ENCODE peak calls at places on chromosomes 12 and 14, in four cellular contexts. J, C, W and T are unnamed samples.
A peak's percentile ranks its signal among the peaks of the same experiment; 100 is the strongest.

GRCh38 chr14:39628087-39628486 is 195.9 kb upstream of the FBXO33 start:
- DNase-seq in J (no peak), C (no peak), W (peak; percentile 3), T (no peak)

GRCh38 chr14:32400480-32400879 is 71.4 kb downstream of the AKAP6 start:
- DNase-seq in J (no peak), C (no peak), W (no peak), T (no peak)

GRCh38 chr12:43861847-43862150 is 25.9 kb downstream of the TMEM117 start:
- DNase-seq in J (no peak), C (no peak), W (no peak), T (no peak)

GRCh38 chr12:23949212-23950010 is at the start of gene SOX5:
- DNase-seq in J (no peak), C (no peak), W (no peak), T (no peak)

GRCh38 chr12:111122458-111122878 is 202.1 kb upstream of the MYL2 start:
- DNase-seq in J (no peak), C (no peak), W (no peak), T (no peak)

GRCh38 chr12:114875323-114875722 is 191.3 kb upstream of the TBX3 start:
- DNase-seq in J (no peak), C (no peak), W (no peak), T (no peak)

GRCh38 chr14:64387232-64387737 is 868 bp upstream of the MTHFD1 start:
- DNase-seq in J (no peak), C (no peak), W (no peak), T (no peak)

GRCh38 chr14:29654910-29655590 is 272.6 kb downstream of the PRKD1 start:
- DNase-seq in J (no peak), C (no peak), W (no peak), T (no peak)

GRCh38 chr12:76024942-76025600 is 6.5 kb downstream of the PHLDA1 start:
- DNase-seq in J (no peak), C (no peak), W (no peak), T (no peak)

GRCh38 chr12:96091833-96092232 is 56.4 kb upstream of the LTA4H start:
- DNase-seq in J (no peak), C (no peak), W (no peak), T (no peak)

GRCh38 chr12:69886101-69886500 is 61.1 kb downstream of the MYRFL start:
- DNase-seq in J (no peak), C (no peak), W (no peak), T (no peak)

GRCh38 chr12:11695321-11695720 is 45.8 kb downstream of the ETV6 start:
- DNase-seq in J (no peak), C (no peak), W (no peak), T (no peak)

GRCh38 chr14:74648643-74649042 is 36.6 kb upstream of the LTBP2 start:
- DNase-seq in J (no peak), C (no peak), W (no peak), T (no peak)

GRCh38 chr12:6229224-6229748 is 29.1 kb downstream of the CD9 start:
- DNase-seq in J (no peak), C (no peak), W (no peak), T (no peak)

GRCh38 chr14:106286697-106287290 is 760.4 kb downstream of the TMEM121 start:
- DNase-seq in J (no peak), C (no peak), W (no peak), T (no peak)

GRCh38 chr14:100786820-100787219 is 39.1 kb upstream of the MEG3 start:
- DNase-seq in J (no peak), C (no peak), W (no peak), T (no peak)

GRCh38 chr14:65334765-65335411 is 77.6 kb upstream of the FUT8 start:
- DNase-seq in J (no peak), C (no peak), W (no peak), T (peak; percentile 43)

GRCh38 chr14:83975435-83976222 is 1554.3 kb upstream of the FLRT2 start:
- DNase-seq in J (no peak), C (no peak), W (no peak), T (no peak)

GRCh38 chr12:127515941-127516340 is 751.0 kb upstream of the TMEM132C start:
- DNase-seq in J (no peak), C (no peak), W (no peak), T (no peak)

GRCh38 chr12:46908236-46908935 is 82.6 kb upstream of the SLC38A4 start:
- DNase-seq in J (no peak), C (no peak), W (no peak), T (no peak)

GRCh38 chr12:46671102-46671501 is 154.7 kb downstream of the SLC38A4 start:
- DNase-seq in J (no peak), C (no peak), W (no peak), T (no peak)

GRCh38 chr12:116278259-116278595 is 734 bp upstream of the MED13L start:
- DNase-seq in J (no peak), C (no peak), W (no peak), T (no peak)

GRCh38 chr12:32478858-32479257 is 79.5 kb downstream of the FGD4 start:
- DNase-seq in J (no peak), C (no peak), W (no peak), T (no peak)

GRCh38 chr12:48105321-48105866 is 485 bp downstream of the SENP1 start:
- DNase-seq in J (peak; percentile 49), C (peak; percentile 59), W (peak; percentile 63), T (no peak)

GRCh38 chr12:54384591-54385041 is at the start of gene ZNF385A:
- DNase-seq in J (no peak), C (no peak), W (no peak), T (no peak)

GRCh38 chr14:29548948-29549370 is 378.7 kb downstream of the PRKD1 start:
- DNase-seq in J (no peak), C (no peak), W (no peak), T (peak; percentile 33)

GRCh38 chr14:28758253-28758915 is 8.2 kb upstream of the FOXG1 start:
- DNase-seq in J (no peak), C (no peak), W (no peak), T (no peak)

GRCh38 chr12:69701821-69702220 is 2.7 kb upstream of the BEST3 start:
- DNase-seq in J (no peak), C (no peak), W (no peak), T (no peak)

GRCh38 chr14:32073537-32074189 is 3.4 kb upstream of the ARHGAP5 start:
- DNase-seq in J (peak; percentile 1), C (peak; percentile 70), W (peak; percentile 81), T (no peak)

GRCh38 chr14:68807148-68807600 is 14.3 kb upstream of the ZFP36L1 start:
- DNase-seq in J (no peak), C (no peak), W (no peak), T (no peak)

GRCh38 chr12:67422081-67422480 is 152.9 kb downstream of the CAND1 start:
- DNase-seq in J (no peak), C (no peak), W (no peak), T (no peak)

GRCh38 chr12:67419810-67420209 is 150.7 kb downstream of the CAND1 start:
- DNase-seq in J (no peak), C (no peak), W (no peak), T (peak; percentile 47)

GRCh38 chr12:67424784-67425183 is 155.6 kb downstream of the CAND1 start:
- DNase-seq in J (no peak), C (no peak), W (no peak), T (no peak)

GRCh38 chr12:67425394-67425793 is 156.2 kb downstream of the CAND1 start:
- DNase-seq in J (no peak), C (no peak), W (no peak), T (no peak)

GRCh38 chr12:67420506-67420905 is 151.3 kb downstream of the CAND1 start:
- DNase-seq in J (no peak), C (no peak), W (no peak), T (no peak)
- H3K36me3 ChIP-seq in J (no peaks in the 10 kb centered on the region), C (no peaks in the 10 kb centered on the region), W (no peaks in the 10 kb centered on the region), T (no peaks in the 10 kb centered on the region)

DNA sequence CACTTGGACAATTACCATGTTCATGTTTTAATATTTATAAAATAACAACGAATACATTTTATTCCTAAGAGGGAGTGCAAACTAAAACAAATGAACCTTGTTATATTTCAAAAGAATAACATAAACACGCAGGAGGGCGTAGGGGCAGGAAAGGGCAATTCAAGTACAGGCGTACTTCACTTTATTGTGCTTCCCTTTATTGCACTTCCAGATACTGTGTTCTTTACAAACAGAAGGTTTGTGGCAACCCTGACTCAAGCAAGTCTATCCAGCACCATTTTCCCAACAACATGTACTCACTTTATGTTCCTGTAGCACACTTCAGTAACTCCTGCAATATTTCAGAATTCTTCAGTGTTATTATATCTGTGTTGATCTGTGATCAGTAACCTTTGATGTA is 84.7 kb upstream of the PLEKHA5 start:
- DNase-seq in J (no peak), C (no peak), W (no peak), T (no peak)
- H3K27ac ChIP-seq in J (no peak overlapping the region), C (no peak overlapping the region), W (no peak overlapping the region), T (no peak overlapping the region)

GRCh38 chr12:124949779-124950728 is 35.6 kb upstream of the UBC start:
- DNase-seq in J (no peak), C (no peak), W (no peak), T (no peak)

GRCh38 chr12:124952801-124953200 is 36.1 kb downstream of the DHX37 start:
- DNase-seq in J (no peak), C (no peak), W (no peak), T (no peak)

GRCh38 chr12:124953689-124954405 is 35.1 kb downstream of the DHX37 start:
- DNase-seq in J (no peak), C (no peak), W (no peak), T (no peak)

GRCh38 chr12:124954771-124955170 is 34.2 kb downstream of the DHX37 start:
- DNase-seq in J (no peak), C (no peak), W (no peak), T (no peak)

DNA sequence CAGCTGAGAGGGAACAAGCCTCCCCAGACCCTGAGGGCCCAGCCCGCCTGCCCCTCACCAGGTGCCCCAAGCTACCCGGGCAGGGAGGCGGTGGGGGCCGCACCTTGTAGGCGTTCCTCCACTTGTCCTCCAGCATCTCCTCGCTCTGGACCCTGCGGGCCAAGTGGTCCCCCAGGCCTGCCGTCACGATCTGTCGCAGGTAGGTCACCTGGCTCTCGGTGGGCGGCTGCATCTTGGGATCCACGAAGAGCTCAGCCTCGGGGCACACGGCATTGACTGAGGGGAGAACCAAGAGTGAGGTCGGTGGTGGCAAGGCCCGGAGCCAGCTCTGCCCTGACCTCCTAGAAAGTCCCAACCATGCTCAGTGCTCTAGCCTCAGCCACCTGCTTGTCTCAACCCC is 36.6 kb downstream of the DHX37 start:
- DNase-seq in J (no peak), C (no peak), W (no peak), T (no peak)
- H3K36me3 ChIP-seq in J (peaks cover 61% of the 10 kb centered on the region), C (no peaks in the 10 kb centered on the region), W (peaks cover 36% of the 10 kb centered on the region), T (peaks cover 42% of the 10 kb centered on the region)

GRCh38 chr14:103657466-103657865 is 28.5 kb downstream of the KLC1 start:
- DNase-seq in J (no peak), C (no peak), W (no peak), T (no peak)

GRCh38 chr14:103659631-103660030 is 30.6 kb downstream of the KLC1 start:
- DNase-seq in J (no peak), C (no peak), W (no peak), T (no peak)

GRCh38 chr14:103656031-103656757 is 27.2 kb downstream of the KLC1 start:
- DNase-seq in J (no peak), C (no peak), W (no peak), T (no peak)

GRCh38 chr14:103654619-103655018 is 25.6 kb downstream of the KLC1 start:
- DNase-seq in J (no peak), C (no peak), W (no peak), T (no peak)

DNA sequence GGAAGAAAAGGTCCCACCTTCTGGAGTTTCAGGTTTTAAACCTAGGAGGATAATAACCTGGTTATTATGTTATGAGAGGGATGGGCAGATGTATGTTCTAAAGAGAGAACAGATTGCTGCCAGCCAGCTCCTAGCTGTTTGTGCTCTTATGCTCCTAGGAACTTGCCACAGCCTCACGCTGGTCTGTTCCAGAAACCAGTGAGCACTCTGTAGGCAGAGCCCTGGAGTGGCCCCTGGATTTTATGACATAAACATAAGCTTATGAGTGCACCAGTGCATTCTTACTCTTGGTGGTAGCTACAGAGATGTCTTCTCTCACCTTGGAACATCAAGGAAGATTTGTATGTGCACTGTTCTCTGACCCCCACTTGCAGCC is 27.7 kb downstream of the KLC1 start:
- DNase-seq in J (no peak), C (no peak), W (no peak), T (no peak)
- H3K27ac ChIP-seq in J (no peak overlapping the region), C (no peak overlapping the region), W (no peak overlapping the region), T (no peak overlapping the region)